ENCODE peak calls at places on chromosomes 6 and 20, in four cellular contexts. A, W, V and E are unnamed samples.

GRCh38 chr6:73704260-73704659 is 8.3 kb downstream of the CD109 start:
- DNase-seq in A (no peak), W (peak), V (peak), E (no peak)

GRCh38 chr6:82057846-82058554 is 189.5 kb downstream of the IBTK start:
- DNase-seq in A (no peak), W (peak), V (no peak), E (no peak)

GRCh38 chr6:144931172-144932035 is 646.3 kb downstream of the UTRN start:
- DNase-seq in A (no peak), W (peak), V (peak), E (no peak)

GRCh38 chr6:42281570-42281969 is 63.9 kb upstream of the MRPS10 start:
- DNase-seq in A (peak), W (no peak), V (no peak), E (no peak)

GRCh38 chr6:124373386-124373785 is 569.7 kb downstream of the NKAIN2 start:
- DNase-seq in A (no peak), W (no peak), V (no peak), E (no peak)

GRCh38 chr6:52534966-52535390 is 41.9 kb downstream of the TRAM2 start:
- DNase-seq in A (no peak), W (no peak), V (no peak), E (no peak)

GRCh38 chr6:25713802-25714201 is 40.7 kb upstream of the SLC17A4 start:
- DNase-seq in A (no peak), W (no peak), V (no peak), E (no peak)

GRCh38 chr6:116047173-116047933 is 13.3 kb downstream of the FRK start:
- DNase-seq in A (no peak), W (peak), V (peak), E (no peak)

GRCh38 chr6:41601248-41601549 is 37.1 kb upstream of the MDFI start:
- DNase-seq in A (no peak), W (no peak), V (no peak), E (no peak)

GRCh38 chr20:39676857-39677351 is 714.8 kb downstream of the DHX35 start:
- DNase-seq in A (no peak), W (peak), V (no peak), E (no peak)

GRCh38 chr20:31617432-31618104 is 12.5 kb downstream of the ID1 start:
- DNase-seq in A (no peak), W (no peak), V (no peak), E (no peak)

GRCh38 chr20:14374191-14374590 is 36.8 kb upstream of the FLRT3 start:
- DNase-seq in A (no peak), W (no peak), V (no peak), E (no peak)

GRCh38 chr20:34643919-34644318 is 33.0 kb downstream of the PIGU start:
- DNase-seq in A (no peak), W (peak), V (no peak), E (no peak)

GRCh38 chr6:72720464-72720863 is 98.6 kb downstream of the KCNQ5 start:
- DNase-seq in A (no peak), W (no peak), V (no peak), E (no peak)

GRCh38 chr6:40535784-40536380 is 51.3 kb downstream of the LRFN2 start:
- DNase-seq in A (no peak), W (no peak), V (no peak), E (no peak)

GRCh38 chr6:150877928-150878327 is 12.4 kb downstream of the MTHFD1L start:
- DNase-seq in A (no peak), W (no peak), V (peak), E (no peak)

GRCh38 chr6:48714286-48715049 is 603.5 kb upstream of the PTCHD4 start:
- DNase-seq in A (no peak), W (no peak), V (no peak), E (no peak)

GRCh38 chr6:1129141-1129540 is 182.8 kb upstream of the FOXQ1 start:
- DNase-seq in A (no peak), W (peak), V (no peak), E (no peak)

GRCh38 chr6:55958790-55959189 is 83.4 kb upstream of the BMP5 start:
- DNase-seq in A (no peak), W (no peak), V (no peak), E (no peak)

GRCh38 chr20:62010551-62011402 is 54.9 kb downstream of the TAF4 start:
- DNase-seq in A (peak), W (peak), V (peak), E (peak)
- TF ChIP-seq CTCF in A (peak), W (peak), V (peak), E (peak)

DNA sequence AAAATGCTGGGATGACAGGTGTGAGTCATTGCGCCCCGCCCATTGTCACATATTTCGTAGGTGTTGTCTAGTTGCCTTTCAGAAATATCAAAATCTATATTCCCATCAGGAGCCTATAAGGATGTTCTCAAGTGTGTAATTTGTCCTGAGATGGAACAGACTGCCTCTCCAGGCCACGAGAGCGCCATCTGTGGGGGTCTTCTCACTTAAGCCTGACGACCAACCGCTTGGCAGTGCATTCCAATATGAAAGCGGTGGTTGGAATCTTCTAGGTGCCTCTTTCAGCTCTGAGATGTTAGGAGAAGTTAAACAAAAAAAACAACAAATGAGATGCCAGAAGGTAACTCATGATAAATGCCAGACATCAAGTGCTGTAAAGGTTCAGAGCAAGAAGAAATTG is 488.5 kb downstream of the QKI start:
- DNase-seq in A (no peak), W (no peak), V (no peak), E (no peak)
- TF ChIP-seq CTCF in A (no peak), W (no peak), V (no peak), E (no peak)

DNA sequence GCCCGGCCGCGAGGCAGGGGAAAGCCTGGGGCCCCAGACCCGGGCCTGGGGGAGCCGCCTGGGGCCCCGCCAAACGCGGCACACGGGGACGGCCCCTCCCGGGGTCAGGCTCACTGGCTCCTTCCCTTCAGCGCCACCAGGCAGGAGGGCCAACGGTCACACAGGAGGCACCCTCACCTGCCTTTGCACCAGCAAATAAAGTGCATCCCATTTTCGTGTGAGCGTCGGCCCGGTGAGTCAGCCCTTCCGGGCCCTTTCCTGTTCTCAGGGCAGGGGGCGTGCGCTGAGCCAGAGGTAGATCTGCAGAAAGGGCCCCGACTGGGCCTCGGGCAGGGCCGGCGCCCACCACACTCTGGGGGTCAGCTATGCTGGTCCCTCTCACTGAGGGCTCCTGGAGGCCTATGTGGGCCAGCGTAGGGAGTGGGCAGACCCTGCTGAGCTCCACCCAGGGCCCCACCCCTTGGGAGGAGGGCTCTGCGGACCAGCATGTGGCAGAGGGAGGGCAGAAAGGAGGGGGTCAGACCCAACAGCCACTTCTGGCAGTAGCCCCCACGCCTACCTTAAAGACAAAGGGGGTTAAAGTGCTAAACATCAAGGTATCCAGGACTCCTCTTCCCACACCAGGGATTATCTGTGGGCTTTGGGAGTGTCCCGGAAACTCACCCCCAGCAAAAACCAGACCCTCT is 931 bp upstream of the UCKL1 start:
- DNase-seq in A (peak), W (peak), V (peak), E (no peak)
- TF ChIP-seq CTCF in A (no peak), W (peak), V (peak), E (no peak)

GRCh38 chr6:32843979-32844838 is at the start of gene PSMB8:
- DNase-seq in A (peak), W (peak), V (peak), E (peak)
- TF ChIP-seq CTCF in A (no peak), W (peak), V (peak), E (no peak)

GRCh38 chr6:18746727-18747126 is 359.6 kb downstream of the RNF144B start:
- DNase-seq in A (no peak), W (no peak), V (no peak), E (no peak)

GRCh38 chr6:18748314-18748713 is 361.2 kb downstream of the RNF144B start:
- DNase-seq in A (no peak), W (no peak), V (no peak), E (no peak)

GRCh38 chr6:18741741-18742140 is 354.6 kb downstream of the RNF144B start:
- DNase-seq in A (no peak), W (no peak), V (no peak), E (no peak)

DNA sequence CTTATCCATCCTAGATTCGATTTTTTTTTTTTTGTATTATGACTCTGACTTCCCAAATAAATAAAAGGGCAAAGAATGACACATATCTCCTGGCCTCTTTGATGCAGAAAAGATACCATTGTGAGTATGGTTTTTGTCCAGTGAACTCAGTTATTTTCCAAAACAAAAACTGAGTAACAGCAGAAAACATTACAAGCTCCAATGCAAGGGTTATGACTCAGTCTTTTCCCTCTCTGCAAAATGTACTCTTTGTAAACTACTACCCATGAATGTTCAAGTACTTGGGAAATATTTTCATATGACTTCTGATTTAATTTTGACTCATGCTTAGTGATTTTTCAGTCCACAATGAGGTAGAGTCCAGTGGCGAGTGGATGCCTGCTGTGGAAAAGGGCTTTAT is 355.3 kb downstream of the RNF144B start:
- DNase-seq in A (no peak), W (peak), V (no peak), E (no peak)
- TF ChIP-seq CTCF in A (no peak), W (no peak), V (no peak), E (no peak)

GRCh38 chr20:55667955-55668354 is 337.4 kb downstream of the CBLN4 start:
- DNase-seq in A (no peak), W (no peak), V (no peak), E (no peak)
- TF ChIP-seq CTCF in A (no peak), W (peak), V (peak), E (no peak)

GRCh38 chr6:79984261-79984660 is 20.2 kb upstream of the TTK start:
- DNase-seq in A (no peak), W (peak), V (peak), E (no peak)
- TF ChIP-seq CTCF in A (no peak), W (peak), V (peak), E (no peak)

GRCh38 chr6:126170875-126171489 is 168.9 kb upstream of the CENPW start:
- DNase-seq in A (peak), W (peak), V (peak), E (no peak)
- TF ChIP-seq CTCF in A (no peak), W (peak), V (peak), E (no peak)

GRCh38 chr6:63764318-63764916 is 128.8 kb downstream of the PHF3 start:
- DNase-seq in A (no peak), W (no peak), V (peak), E (no peak)
- TF ChIP-seq CTCF in A (peak), W (peak), V (peak), E (peak)